ENCODE peak calls at places on chromosomes 7 and 10, in nine cellular contexts. One of them, this sample, is unnamed.

GRCh38 chr7:137508437-137509175 is 165.1 kb upstream of the PTN start:
- DNase-seq in Caki2: peak; percentile 21
- DNase-seq in LoVo: no peak
- DNase-seq in mucosa of gallbladder: no peak
- DNase-seq in NCI-H226: peak; percentile 88
- DNase-seq in stimulated activated CD8-positive, alpha-beta memory T cell treated with anti-CD3 and anti-CD28 coated beads, Interleukin-7, amount 100 ng/mL, for 24 hours: no peak
- DNase-seq in germinal center: no peak
- DNase-seq in activated CD4-positive, alpha-beta T cell treated with anti-CD3 and anti-CD28 coated beads for 4 hours: no peak
- DNase-seq in HuH-7.5: no peak
- DNase-seq in this sample: no peak

GRCh38 chr10:17250736-17251135 is 22.7 kb downstream of the VIM start:
- DNase-seq in Caki2: no peak
- DNase-seq in LoVo: no peak
- DNase-seq in mucosa of gallbladder: no peak
- DNase-seq in NCI-H226: no peak
- DNase-seq in stimulated activated CD8-positive, alpha-beta memory T cell treated with anti-CD3 and anti-CD28 coated beads, Interleukin-7, amount 100 ng/mL, for 24 hours: no peak
- DNase-seq in germinal center: no peak
- DNase-seq in activated CD4-positive, alpha-beta T cell treated with anti-CD3 and anti-CD28 coated beads for 4 hours: no peak
- DNase-seq in HuH-7.5: no peak
- DNase-seq in this sample: no peak

GRCh38 chr10:87957702-87958101 is 94.3 kb downstream of the PTEN start:
- DNase-seq in Caki2: no peak
- DNase-seq in LoVo: no peak
- DNase-seq in mucosa of gallbladder: no peak
- DNase-seq in NCI-H226: no peak
- DNase-seq in stimulated activated CD8-positive, alpha-beta memory T cell treated with anti-CD3 and anti-CD28 coated beads, Interleukin-7, amount 100 ng/mL, for 24 hours: no peak
- DNase-seq in germinal center: no peak
- DNase-seq in activated CD4-positive, alpha-beta T cell treated with anti-CD3 and anti-CD28 coated beads for 4 hours: no peak
- DNase-seq in HuH-7.5: no peak
- DNase-seq in this sample: no peak

GRCh38 chr10:117543245-117543998 is 876 bp downstream of the EMX2 start:
- DNase-seq in Caki2: peak; percentile 46
- DNase-seq in LoVo: no peak
- DNase-seq in mucosa of gallbladder: no peak
- DNase-seq in NCI-H226: no peak
- DNase-seq in stimulated activated CD8-positive, alpha-beta memory T cell treated with anti-CD3 and anti-CD28 coated beads, Interleukin-7, amount 100 ng/mL, for 24 hours: no peak
- DNase-seq in germinal center: no peak
- DNase-seq in activated CD4-positive, alpha-beta T cell treated with anti-CD3 and anti-CD28 coated beads for 4 hours: no peak
- DNase-seq in HuH-7.5: no peak
- DNase-seq in this sample: no peak

GRCh38 chr10:126013489-126014281 is 117.3 kb downstream of the FANK1 start:
- DNase-seq in Caki2: peak; percentile 82
- DNase-seq in LoVo: no peak
- DNase-seq in mucosa of gallbladder: no peak
- DNase-seq in NCI-H226: peak; percentile 36
- DNase-seq in stimulated activated CD8-positive, alpha-beta memory T cell treated with anti-CD3 and anti-CD28 coated beads, Interleukin-7, amount 100 ng/mL, for 24 hours: no peak
- DNase-seq in germinal center: no peak
- DNase-seq in activated CD4-positive, alpha-beta T cell treated with anti-CD3 and anti-CD28 coated beads for 4 hours: no peak
- DNase-seq in HuH-7.5: no peak
- DNase-seq in this sample: no peak

GRCh38 chr7:42272793-42273665 is 36.0 kb upstream of the GLI3 start:
- DNase-seq in Caki2: peak; percentile 8
- DNase-seq in LoVo: peak; percentile 24
- DNase-seq in mucosa of gallbladder: no peak
- DNase-seq in NCI-H226: peak; percentile 97
- DNase-seq in stimulated activated CD8-positive, alpha-beta memory T cell treated with anti-CD3 and anti-CD28 coated beads, Interleukin-7, amount 100 ng/mL, for 24 hours: no peak
- DNase-seq in germinal center: no peak
- DNase-seq in activated CD4-positive, alpha-beta T cell treated with anti-CD3 and anti-CD28 coated beads for 4 hours: no peak
- DNase-seq in HuH-7.5: no peak
- DNase-seq in this sample: peak; percentile 22

GRCh38 chr10:80252296-80252887 is 37.1 kb downstream of the MAT1A start:
- DNase-seq in Caki2: no peak
- DNase-seq in LoVo: no peak
- DNase-seq in mucosa of gallbladder: no peak
- DNase-seq in NCI-H226: no peak
- DNase-seq in stimulated activated CD8-positive, alpha-beta memory T cell treated with anti-CD3 and anti-CD28 coated beads, Interleukin-7, amount 100 ng/mL, for 24 hours: no peak
- DNase-seq in germinal center: no peak
- DNase-seq in activated CD4-positive, alpha-beta T cell treated with anti-CD3 and anti-CD28 coated beads for 4 hours: no peak
- DNase-seq in HuH-7.5: no peak
- DNase-seq in this sample: no peak

GRCh38 chr10:15627617-15628196 is 92.0 kb downstream of the ITGA8 start:
- DNase-seq in Caki2: no peak
- DNase-seq in LoVo: no peak
- DNase-seq in mucosa of gallbladder: no peak
- DNase-seq in NCI-H226: peak; percentile 9
- DNase-seq in stimulated activated CD8-positive, alpha-beta memory T cell treated with anti-CD3 and anti-CD28 coated beads, Interleukin-7, amount 100 ng/mL, for 24 hours: no peak
- DNase-seq in germinal center: no peak
- DNase-seq in activated CD4-positive, alpha-beta T cell treated with anti-CD3 and anti-CD28 coated beads for 4 hours: no peak
- DNase-seq in HuH-7.5: no peak
- DNase-seq in this sample: no peak

GRCh38 chr10:113403900-113404299 is 149.0 kb upstream of the HABP2 start:
- DNase-seq in Caki2: no peak
- DNase-seq in LoVo: no peak
- DNase-seq in mucosa of gallbladder: no peak
- DNase-seq in NCI-H226: no peak
- DNase-seq in stimulated activated CD8-positive, alpha-beta memory T cell treated with anti-CD3 and anti-CD28 coated beads, Interleukin-7, amount 100 ng/mL, for 24 hours: no peak
- DNase-seq in germinal center: no peak
- DNase-seq in activated CD4-positive, alpha-beta T cell treated with anti-CD3 and anti-CD28 coated beads for 4 hours: no peak
- DNase-seq in HuH-7.5: no peak
- DNase-seq in this sample: no peak

GRCh38 chr10:66799474-66799873 is 126.4 kb upstream of the LRRTM3 start:
- DNase-seq in Caki2: no peak
- DNase-seq in LoVo: no peak
- DNase-seq in mucosa of gallbladder: no peak
- DNase-seq in NCI-H226: no peak
- DNase-seq in stimulated activated CD8-positive, alpha-beta memory T cell treated with anti-CD3 and anti-CD28 coated beads, Interleukin-7, amount 100 ng/mL, for 24 hours: no peak
- DNase-seq in germinal center: no peak
- DNase-seq in activated CD4-positive, alpha-beta T cell treated with anti-CD3 and anti-CD28 coated beads for 4 hours: no peak
- DNase-seq in HuH-7.5: no peak
- DNase-seq in this sample: no peak

GRCh38 chr7:47698386-47698785 is 116.5 kb upstream of the TNS3 start:
- DNase-seq in Caki2: no peak
- DNase-seq in LoVo: no peak
- DNase-seq in mucosa of gallbladder: no peak
- DNase-seq in NCI-H226: no peak
- DNase-seq in stimulated activated CD8-positive, alpha-beta memory T cell treated with anti-CD3 and anti-CD28 coated beads, Interleukin-7, amount 100 ng/mL, for 24 hours: no peak
- DNase-seq in germinal center: no peak
- DNase-seq in activated CD4-positive, alpha-beta T cell treated with anti-CD3 and anti-CD28 coated beads for 4 hours: no peak
- DNase-seq in HuH-7.5: no peak
- DNase-seq in this sample: no peak

GRCh38 chr7:27868117-27868516 is 128.2 kb downstream of the TAX1BP1 start:
- DNase-seq in Caki2: peak; percentile 78
- DNase-seq in LoVo: no peak
- DNase-seq in mucosa of gallbladder: no peak
- DNase-seq in NCI-H226: no peak
- DNase-seq in stimulated activated CD8-positive, alpha-beta memory T cell treated with anti-CD3 and anti-CD28 coated beads, Interleukin-7, amount 100 ng/mL, for 24 hours: no peak
- DNase-seq in germinal center: no peak
- DNase-seq in activated CD4-positive, alpha-beta T cell treated with anti-CD3 and anti-CD28 coated beads for 4 hours: no peak
- DNase-seq in HuH-7.5: no peak
- DNase-seq in this sample: no peak

GRCh38 chr7:3705258-3705657 is 404.2 kb downstream of the SDK1 start:
- DNase-seq in Caki2: no peak
- DNase-seq in LoVo: no peak
- DNase-seq in mucosa of gallbladder: no peak
- DNase-seq in NCI-H226: no peak
- DNase-seq in stimulated activated CD8-positive, alpha-beta memory T cell treated with anti-CD3 and anti-CD28 coated beads, Interleukin-7, amount 100 ng/mL, for 24 hours: no peak
- DNase-seq in germinal center: no peak
- DNase-seq in activated CD4-positive, alpha-beta T cell treated with anti-CD3 and anti-CD28 coated beads for 4 hours: no peak
- DNase-seq in HuH-7.5: no peak
- DNase-seq in this sample: no peak

GRCh38 chr7:70797109-70797514 is 334.8 kb upstream of the GALNT17 start:
- DNase-seq in Caki2: no peak
- DNase-seq in LoVo: no peak
- DNase-seq in mucosa of gallbladder: no peak
- DNase-seq in NCI-H226: peak; percentile 5
- DNase-seq in stimulated activated CD8-positive, alpha-beta memory T cell treated with anti-CD3 and anti-CD28 coated beads, Interleukin-7, amount 100 ng/mL, for 24 hours: no peak
- DNase-seq in germinal center: no peak
- DNase-seq in activated CD4-positive, alpha-beta T cell treated with anti-CD3 and anti-CD28 coated beads for 4 hours: no peak
- DNase-seq in HuH-7.5: no peak
- DNase-seq in this sample: no peak

GRCh38 chr7:137592232-137592896 is 248.8 kb upstream of the PTN start:
- DNase-seq in Caki2: peak; percentile 34
- DNase-seq in LoVo: peak; percentile 53
- DNase-seq in mucosa of gallbladder: peak; percentile 60
- DNase-seq in NCI-H226: peak; percentile 29
- DNase-seq in stimulated activated CD8-positive, alpha-beta memory T cell treated with anti-CD3 and anti-CD28 coated beads, Interleukin-7, amount 100 ng/mL, for 24 hours: no peak
- DNase-seq in germinal center: no peak
- DNase-seq in activated CD4-positive, alpha-beta T cell treated with anti-CD3 and anti-CD28 coated beads for 4 hours: no peak
- DNase-seq in HuH-7.5: peak; percentile 48
- DNase-seq in this sample: peak; percentile 31

GRCh38 chr7:9921326-9921725 is 1052.3 kb upstream of the PHF14 start:
- DNase-seq in Caki2: no peak
- DNase-seq in LoVo: no peak
- DNase-seq in mucosa of gallbladder: no peak
- DNase-seq in NCI-H226: no peak
- DNase-seq in stimulated activated CD8-positive, alpha-beta memory T cell treated with anti-CD3 and anti-CD28 coated beads, Interleukin-7, amount 100 ng/mL, for 24 hours: no peak
- DNase-seq in germinal center: no peak
- DNase-seq in activated CD4-positive, alpha-beta T cell treated with anti-CD3 and anti-CD28 coated beads for 4 hours: no peak
- DNase-seq in HuH-7.5: no peak
- DNase-seq in this sample: no peak

GRCh38 chr7:102390697-102391484 is 5.3 kb upstream of the PRKRIP1 start:
- DNase-seq in Caki2: peak; percentile 68
- DNase-seq in LoVo: peak; percentile 83
- DNase-seq in mucosa of gallbladder: peak; percentile 87
- DNase-seq in NCI-H226: peak; percentile 63
- DNase-seq in stimulated activated CD8-positive, alpha-beta memory T cell treated with anti-CD3 and anti-CD28 coated beads, Interleukin-7, amount 100 ng/mL, for 24 hours: peak; percentile 33
- DNase-seq in germinal center: peak; percentile 68
- DNase-seq in activated CD4-positive, alpha-beta T cell treated with anti-CD3 and anti-CD28 coated beads for 4 hours: peak; percentile 67
- DNase-seq in HuH-7.5: peak; percentile 80
- DNase-seq in this sample: peak; percentile 81

GRCh38 chr7:29426587-29426986 is 137.0 kb upstream of the PRR15 start:
- DNase-seq in Caki2: no peak
- DNase-seq in LoVo: no peak
- DNase-seq in mucosa of gallbladder: no peak
- DNase-seq in NCI-H226: no peak
- DNase-seq in stimulated activated CD8-positive, alpha-beta memory T cell treated with anti-CD3 and anti-CD28 coated beads, Interleukin-7, amount 100 ng/mL, for 24 hours: no peak
- DNase-seq in germinal center: no peak
- DNase-seq in activated CD4-positive, alpha-beta T cell treated with anti-CD3 and anti-CD28 coated beads for 4 hours: no peak
- DNase-seq in HuH-7.5: no peak
- DNase-seq in this sample: no peak

GRCh38 chr10:75935650-75936400 is 504.4 kb downstream of the LRMDA start:
- DNase-seq in Caki2: no peak
- DNase-seq in LoVo: no peak
- DNase-seq in mucosa of gallbladder: no peak
- DNase-seq in NCI-H226: no peak
- DNase-seq in stimulated activated CD8-positive, alpha-beta memory T cell treated with anti-CD3 and anti-CD28 coated beads, Interleukin-7, amount 100 ng/mL, for 24 hours: no peak
- DNase-seq in germinal center: no peak
- DNase-seq in activated CD4-positive, alpha-beta T cell treated with anti-CD3 and anti-CD28 coated beads for 4 hours: no peak
- DNase-seq in HuH-7.5: no peak
- DNase-seq in this sample: no peak

GRCh38 chr10:725786-726185 is 36.3 kb upstream of the DIP2C start:
- DNase-seq in Caki2: no peak
- DNase-seq in LoVo: no peak
- DNase-seq in mucosa of gallbladder: no peak
- DNase-seq in NCI-H226: no peak
- DNase-seq in stimulated activated CD8-positive, alpha-beta memory T cell treated with anti-CD3 and anti-CD28 coated beads, Interleukin-7, amount 100 ng/mL, for 24 hours: no peak
- DNase-seq in germinal center: no peak
- DNase-seq in activated CD4-positive, alpha-beta T cell treated with anti-CD3 and anti-CD28 coated beads for 4 hours: no peak
- DNase-seq in HuH-7.5: no peak
- DNase-seq in this sample: no peak

GRCh38 chr7:113267271-113267670 is 148.9 kb upstream of the SMIM30 start:
- DNase-seq in Caki2: no peak
- DNase-seq in LoVo: no peak
- DNase-seq in mucosa of gallbladder: no peak
- DNase-seq in NCI-H226: no peak
- DNase-seq in stimulated activated CD8-positive, alpha-beta memory T cell treated with anti-CD3 and anti-CD28 coated beads, Interleukin-7, amount 100 ng/mL, for 24 hours: no peak
- DNase-seq in germinal center: no peak
- DNase-seq in activated CD4-positive, alpha-beta T cell treated with anti-CD3 and anti-CD28 coated beads for 4 hours: no peak
- DNase-seq in HuH-7.5: no peak
- DNase-seq in this sample: no peak

GRCh38 chr7:132138817-132139216 is 437.5 kb downstream of the PLXNA4 start:
- DNase-seq in Caki2: peak; percentile 53
- DNase-seq in LoVo: no peak
- DNase-seq in mucosa of gallbladder: no peak
- DNase-seq in NCI-H226: no peak
- DNase-seq in stimulated activated CD8-positive, alpha-beta memory T cell treated with anti-CD3 and anti-CD28 coated beads, Interleukin-7, amount 100 ng/mL, for 24 hours: no peak
- DNase-seq in germinal center: no peak
- DNase-seq in activated CD4-positive, alpha-beta T cell treated with anti-CD3 and anti-CD28 coated beads for 4 hours: no peak
- DNase-seq in HuH-7.5: no peak
- DNase-seq in this sample: no peak

GRCh38 chr7:103811997-103812396 is 177.5 kb downstream of the RELN start:
- DNase-seq in Caki2: peak; percentile 27
- DNase-seq in LoVo: peak; percentile 24
- DNase-seq in mucosa of gallbladder: peak; percentile 21
- DNase-seq in NCI-H226: no peak
- DNase-seq in stimulated activated CD8-positive, alpha-beta memory T cell treated with anti-CD3 and anti-CD28 coated beads, Interleukin-7, amount 100 ng/mL, for 24 hours: no peak
- DNase-seq in germinal center: no peak
- DNase-seq in activated CD4-positive, alpha-beta T cell treated with anti-CD3 and anti-CD28 coated beads for 4 hours: no peak
- DNase-seq in HuH-7.5: no peak
- DNase-seq in this sample: peak; percentile 4

GRCh38 chr7:539731-540411 is 20.2 kb upstream of the PDGFA start:
- DNase-seq in Caki2: peak; percentile 99
- DNase-seq in LoVo: peak; percentile 100
- DNase-seq in mucosa of gallbladder: no peak
- DNase-seq in NCI-H226: peak; percentile 100
- DNase-seq in stimulated activated CD8-positive, alpha-beta memory T cell treated with anti-CD3 and anti-CD28 coated beads, Interleukin-7, amount 100 ng/mL, for 24 hours: no peak
- DNase-seq in germinal center: no peak
- DNase-seq in activated CD4-positive, alpha-beta T cell treated with anti-CD3 and anti-CD28 coated beads for 4 hours: no peak
- DNase-seq in HuH-7.5: peak; percentile 78
- DNase-seq in this sample: no peak

GRCh38 chr10:1782841-1783240 is 45.5 kb upstream of the ADARB2 start:
- DNase-seq in Caki2: no peak
- DNase-seq in LoVo: no peak
- DNase-seq in mucosa of gallbladder: no peak
- DNase-seq in NCI-H226: no peak
- DNase-seq in stimulated activated CD8-positive, alpha-beta memory T cell treated with anti-CD3 and anti-CD28 coated beads, Interleukin-7, amount 100 ng/mL, for 24 hours: no peak
- DNase-seq in germinal center: no peak
- DNase-seq in activated CD4-positive, alpha-beta T cell treated with anti-CD3 and anti-CD28 coated beads for 4 hours: no peak
- DNase-seq in HuH-7.5: no peak
- DNase-seq in this sample: no peak

GRCh38 chr7:158443688-158444483 is 143.7 kb downstream of the PTPRN2 start:
- DNase-seq in Caki2: no peak
- DNase-seq in LoVo: no peak
- DNase-seq in mucosa of gallbladder: no peak
- DNase-seq in NCI-H226: no peak
- DNase-seq in stimulated activated CD8-positive, alpha-beta memory T cell treated with anti-CD3 and anti-CD28 coated beads, Interleukin-7, amount 100 ng/mL, for 24 hours: no peak
- DNase-seq in germinal center: no peak
- DNase-seq in activated CD4-positive, alpha-beta T cell treated with anti-CD3 and anti-CD28 coated beads for 4 hours: no peak
- DNase-seq in HuH-7.5: no peak
- DNase-seq in this sample: no peak

GRCh38 chr7:114243646-114244045 is 171.0 kb upstream of the FOXP2 start:
- DNase-seq in Caki2: peak; percentile 76
- DNase-seq in LoVo: no peak
- DNase-seq in mucosa of gallbladder: no peak
- DNase-seq in NCI-H226: no peak
- DNase-seq in stimulated activated CD8-positive, alpha-beta memory T cell treated with anti-CD3 and anti-CD28 coated beads, Interleukin-7, amount 100 ng/mL, for 24 hours: no peak
- DNase-seq in germinal center: no peak
- DNase-seq in activated CD4-positive, alpha-beta T cell treated with anti-CD3 and anti-CD28 coated beads for 4 hours: no peak
- DNase-seq in HuH-7.5: no peak
- DNase-seq in this sample: no peak

GRCh38 chr10:35462491-35462934 is 126.2 kb downstream of the CCNY start:
- DNase-seq in Caki2: no peak
- DNase-seq in LoVo: no peak
- DNase-seq in mucosa of gallbladder: no peak
- DNase-seq in NCI-H226: no peak
- DNase-seq in stimulated activated CD8-positive, alpha-beta memory T cell treated with anti-CD3 and anti-CD28 coated beads, Interleukin-7, amount 100 ng/mL, for 24 hours: no peak
- DNase-seq in germinal center: no peak
- DNase-seq in activated CD4-positive, alpha-beta T cell treated with anti-CD3 and anti-CD28 coated beads for 4 hours: no peak
- DNase-seq in HuH-7.5: peak; percentile 10
- DNase-seq in this sample: peak; percentile 51

GRCh38 chr10:124994573-124995473 is 52.9 kb downstream of the ZRANB1 start:
- DNase-seq in Caki2: no peak
- DNase-seq in LoVo: no peak
- DNase-seq in mucosa of gallbladder: no peak
- DNase-seq in NCI-H226: no peak
- DNase-seq in stimulated activated CD8-positive, alpha-beta memory T cell treated with anti-CD3 and anti-CD28 coated beads, Interleukin-7, amount 100 ng/mL, for 24 hours: no peak
- DNase-seq in germinal center: no peak
- DNase-seq in activated CD4-positive, alpha-beta T cell treated with anti-CD3 and anti-CD28 coated beads for 4 hours: no peak
- DNase-seq in HuH-7.5: no peak
- DNase-seq in this sample: no peak

GRCh38 chr10:3523309-3524050 is 261.5 kb downstream of the KLF6 start:
- DNase-seq in Caki2: no peak
- DNase-seq in LoVo: no peak
- DNase-seq in mucosa of gallbladder: no peak
- DNase-seq in NCI-H226: no peak
- DNase-seq in stimulated activated CD8-positive, alpha-beta memory T cell treated with anti-CD3 and anti-CD28 coated beads, Interleukin-7, amount 100 ng/mL, for 24 hours: no peak
- DNase-seq in germinal center: no peak
- DNase-seq in activated CD4-positive, alpha-beta T cell treated with anti-CD3 and anti-CD28 coated beads for 4 hours: no peak
- DNase-seq in HuH-7.5: no peak
- DNase-seq in this sample: no peak

This sample was measured in OCI-LY7.